ENCODE peak calls at places on chromosomes 7 and 10, in six cellular contexts. L, Y, O, C, U and N are unnamed samples.
A peak's percentile ranks its signal among the peaks of the same experiment; 100 is the strongest.

GRCh38 chr7:39827571-39827970 is 122.5 kb upstream of the CDK13 start:
- DNase-seq in L (no peak), Y (no peak), O (no peak), C (no peak), U (no peak), N (no peak)

GRCh38 chr7:153524070-153524601 is 528.1 kb upstream of the DPP6 start:
- DNase-seq in L (no peak), Y (no peak), O (no peak), C (no peak), U (no peak), N (no peak)

GRCh38 chr7:29277436-29278215 is 83.1 kb downstream of the CHN2 start:
- DNase-seq in L (no peak), Y (no peak), O (no peak), C (no peak), U (no peak), N (no peak)

GRCh38 chr10:110498087-110498981 is 627 bp downstream of the DUSP5 start:
- DNase-seq in L (peak; percentile 77), Y (peak; percentile 58), O (no peak), C (peak; percentile 78), U (peak; percentile 87), N (no peak)

GRCh38 chr7:42107484-42107883 is 129.5 kb downstream of the GLI3 start:
- DNase-seq in L (peak; percentile 77), Y (no peak), O (no peak), C (peak; percentile 42), U (peak; percentile 84), N (peak; percentile 88)

GRCh38 chr10:31687545-31688482 is 240.8 kb downstream of the ARHGAP12 start:
- DNase-seq in L (no peak), Y (no peak), O (no peak), C (no peak), U (peak; percentile 31), N (no peak)

GRCh38 chr10:72695496-72695895 is 3.6 kb downstream of the MCU start:
- DNase-seq in L (no peak), Y (no peak), O (no peak), C (no peak), U (no peak), N (no peak)

GRCh38 chr7:139075031-139075652 is 34.4 kb downstream of the ZC3HAV1 start:
- DNase-seq in L (peak; percentile 82), Y (peak; percentile 90), O (peak; percentile 56), C (peak; percentile 86), U (peak; percentile 88), N (peak; percentile 83)

GRCh38 chr7:81501220-81501619 is 268.6 kb downstream of the HGF start:
- DNase-seq in L (no peak), Y (peak; percentile 47), O (peak; percentile 13), C (peak; percentile 23), U (peak; percentile 53), N (peak; percentile 66)

GRCh38 chr10:119691726-119692125 is 34.1 kb upstream of the INPP5F start:
- DNase-seq in L (no peak), Y (no peak), O (no peak), C (no peak), U (no peak), N (no peak)

GRCh38 chr7:99372275-99373085 is 2.0 kb upstream of the ARPC1B start:
- DNase-seq in L (peak; percentile 68), Y (no peak), O (no peak), C (peak; percentile 71), U (peak; percentile 55), N (no peak)

GRCh38 chr7:27066148-27066547 is 29.7 kb downstream of the HOXA1 start:
- DNase-seq in L (no peak), Y (no peak), O (no peak), C (no peak), U (peak; percentile 84), N (peak; percentile 90)

GRCh38 chr7:48421357-48421756 is 250.1 kb downstream of the ABCA13 start:
- DNase-seq in L (peak; percentile 7), Y (no peak), O (no peak), C (no peak), U (no peak), N (peak; percentile 81)

GRCh38 chr10:118163227-118163626 is 116.5 kb upstream of the RAB11FIP2 start:
- DNase-seq in L (no peak), Y (no peak), O (no peak), C (no peak), U (peak; percentile 56), N (peak; percentile 33)

GRCh38 chr7:103821105-103821504 is 168.4 kb downstream of the RELN start:
- DNase-seq in L (no peak), Y (no peak), O (no peak), C (no peak), U (no peak), N (no peak)

GRCh38 chr10:77899080-77899477 is 27.5 kb downstream of the DLG5 start:
- DNase-seq in L (no peak), Y (no peak), O (peak; percentile 36), C (no peak), U (peak; percentile 88), N (peak; percentile 99)

GRCh38 chr10:28566458-28566857 is 33.5 kb downstream of the WAC start:
- DNase-seq in L (no peak), Y (no peak), O (no peak), C (no peak), U (peak; percentile 17), N (no peak)

GRCh38 chr10:28570598-28570997 is 37.7 kb downstream of the WAC start:
- DNase-seq in L (no peak), Y (no peak), O (no peak), C (no peak), U (no peak), N (no peak)

GRCh38 chr10:28571265-28571664 is 38.3 kb downstream of the WAC start:
- DNase-seq in L (no peak), Y (no peak), O (no peak), C (no peak), U (no peak), N (no peak)

GRCh38 chr10:28564905-28565304 is 32.0 kb downstream of the WAC start:
- DNase-seq in L (no peak), Y (no peak), O (no peak), C (no peak), U (no peak), N (no peak)

GRCh38 chr10:28569506-28570159 is 36.7 kb downstream of the WAC start:
- DNase-seq in L (no peak), Y (no peak), O (no peak), C (no peak), U (peak; percentile 63), N (peak; percentile 9)
- TF ChIP-seq EZH2phosphoT487 in L (no peak), Y (no peak), O (no peak), C (no peak), U (no peak), N (no peak)

GRCh38 chr10:103470755-103471653 is 8.0 kb downstream of the CALHM3 start:
- DNase-seq in L (no peak), Y (peak; percentile 91), O (no peak), C (no peak), U (no peak), N (peak; percentile 42)
- H3K4me1 ChIP-seq in L (no peaks in the 10 kb centered on the region), Y (peaks cover 24% of the 10 kb centered on the region), O (peaks cover 15% of the 10 kb centered on the region), C (no peaks in the 10 kb centered on the region), U (no peaks in the 10 kb centered on the region), N (peaks cover 15% of the 10 kb centered on the region)

GRCh38 chr7:2141011-2141410 is 91.7 kb downstream of the MAD1L1 start:
- DNase-seq in L (no peak), Y (no peak), O (no peak), C (no peak), U (no peak), N (no peak)

GRCh38 chr7:2139004-2139652 is 93.6 kb downstream of the MAD1L1 start:
- DNase-seq in L (no peak), Y (no peak), O (no peak), C (no peak), U (no peak), N (no peak)

GRCh38 chr7:2141656-2142055 is 91.1 kb downstream of the MAD1L1 start:
- DNase-seq in L (no peak), Y (no peak), O (no peak), C (no peak), U (no peak), N (no peak)

GRCh38 chr7:2140216-2140870 is 92.4 kb downstream of the MAD1L1 start:
- DNase-seq in L (no peak), Y (no peak), O (no peak), C (no peak), U (peak; percentile 6), N (no peak)

DNA sequence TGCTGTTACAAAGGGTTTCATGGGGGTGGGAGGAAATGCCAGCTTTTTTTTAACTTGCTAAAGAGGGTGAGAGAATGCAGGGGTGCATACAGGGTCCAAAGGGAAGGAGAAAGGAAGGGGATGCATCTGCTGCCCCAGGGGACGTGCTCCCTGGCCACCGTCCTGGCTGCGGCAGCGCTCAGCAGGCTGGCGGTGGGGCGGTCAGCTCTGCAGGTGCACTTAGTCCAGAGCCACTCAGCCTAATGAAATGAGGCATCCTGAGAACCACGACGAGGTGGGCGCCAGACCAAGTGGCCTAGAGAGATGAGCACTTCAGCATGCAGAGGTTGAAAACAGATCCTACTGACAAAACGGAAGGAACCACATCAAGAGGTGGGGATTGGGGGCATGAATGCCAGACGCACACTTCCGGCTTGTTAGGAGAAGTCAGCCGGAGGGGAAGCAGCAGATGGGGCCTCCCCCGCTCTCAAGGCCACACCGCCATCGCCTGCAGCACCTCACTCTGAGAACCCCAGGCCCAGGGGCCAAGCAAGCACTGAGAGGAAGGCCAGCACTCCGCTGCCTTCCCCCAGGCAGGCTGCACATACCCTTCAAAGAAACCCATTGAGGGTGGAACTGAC is 94.5 kb downstream of the MAD1L1 start:
- DNase-seq in L (no peak), Y (no peak), O (no peak), C (no peak), U (no peak), N (no peak)
- TF ChIP-seq EZH2phosphoT487 in L (no peak), Y (no peak), O (no peak), C (no peak), U (no peak), N (no peak)

GRCh38 chr10:370222-370825 is 235.1 kb downstream of the ZMYND11 start:
- DNase-seq in L (no peak), Y (no peak), O (no peak), C (no peak), U (peak; percentile 12), N (peak; percentile 4)

GRCh38 chr10:366186-366585 is 230.9 kb downstream of the ZMYND11 start:
- DNase-seq in L (no peak), Y (no peak), O (no peak), C (no peak), U (no peak), N (no peak)

GRCh38 chr10:369441-370221 is 234.4 kb downstream of the ZMYND11 start:
- DNase-seq in L (no peak), Y (no peak), O (no peak), C (peak; percentile 59), U (peak; percentile 88), N (no peak)

GRCh38 chr10:371515-371914 is 236.3 kb downstream of the ZMYND11 start:
- DNase-seq in L (no peak), Y (no peak), O (no peak), C (no peak), U (no peak), N (no peak)

DNA sequence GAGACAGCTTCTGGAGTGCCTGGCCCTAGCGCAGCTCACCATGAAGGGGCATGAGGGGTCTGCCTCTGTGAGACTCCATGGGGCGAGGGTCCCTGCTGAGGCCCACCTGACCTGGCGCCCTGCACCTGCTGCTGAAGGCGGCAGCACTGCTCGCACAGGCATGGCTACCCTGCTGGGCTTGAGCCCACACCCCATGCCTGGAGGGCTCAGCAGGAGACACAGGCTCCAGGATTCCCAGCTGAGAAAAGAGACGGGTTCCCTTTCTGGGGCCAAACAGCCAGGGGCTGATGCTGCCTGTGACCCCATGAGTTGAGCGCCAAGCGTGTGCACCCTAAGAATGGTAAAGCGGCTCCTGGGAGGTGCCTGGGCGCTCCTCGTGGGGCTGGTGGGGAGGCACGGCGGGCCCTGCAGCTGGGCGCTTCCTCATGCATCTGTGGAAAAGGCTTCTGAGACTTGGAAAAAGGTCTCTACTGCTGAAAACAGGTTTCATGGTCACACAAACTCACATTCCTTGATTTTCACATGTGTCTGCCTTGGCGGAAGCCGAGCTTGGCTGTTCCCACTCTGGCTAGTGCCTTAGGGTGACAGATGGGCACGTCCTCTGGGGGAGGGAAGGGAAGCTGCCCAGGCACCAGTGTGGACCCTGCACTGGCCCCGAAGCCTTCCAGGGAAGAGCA is 233.5 kb downstream of the ZMYND11 start:
- DNase-seq in L (no peak), Y (no peak), O (no peak), C (no peak), U (no peak), N (no peak)
- H3K4me1 ChIP-seq in L (peaks cover 8% of the 10 kb centered on the region), Y (no peaks in the 10 kb centered on the region), O (no peaks in the 10 kb centered on the region), C (peaks cover 46% of the 10 kb centered on the region), U (peaks cover 13% of the 10 kb centered on the region), N (peaks cover 8% of the 10 kb centered on the region)